ENCODE peak calls at places on chromosomes 11 and 22, in five cellular contexts. X, P, E, J and I are unnamed samples.

GRCh38 chr11:33936745-33937612 is 45.1 kb upstream of the LMO2 start:
- DNase-seq in X (no peak), P (no peak), E (no peak), J (peak), I (no peak)

GRCh38 chr11:112260490-112260889 is at the start of gene PLET1:
- DNase-seq in X (no peak), P (no peak), E (no peak), J (no peak), I (no peak)

GRCh38 chr11:8671242-8671641 is 11.2 kb downstream of the TRIM66 start:
- DNase-seq in X (no peak), P (peak), E (no peak), J (peak), I (peak)

GRCh38 chr11:106167085-106167484 is 89.6 kb downstream of the AASDHPPT start:
- DNase-seq in X (no peak), P (no peak), E (no peak), J (no peak), I (no peak)

GRCh38 chr11:83303358-83303757 is 17.2 kb upstream of the CCDC90B start:
- DNase-seq in X (no peak), P (no peak), E (no peak), J (no peak), I (no peak)

GRCh38 chr22:29700206-29700948 is 19.4 kb upstream of the CABP7 start:
- DNase-seq in X (no peak), P (no peak), E (no peak), J (peak), I (no peak)

GRCh38 chr11:130054966-130055365 is 14.7 kb upstream of the APLP2 start:
- DNase-seq in X (no peak), P (no peak), E (no peak), J (no peak), I (no peak)

GRCh38 chr11:30046211-30046945 is 29.5 kb upstream of the KCNA4 start:
- DNase-seq in X (no peak), P (no peak), E (no peak), J (no peak), I (no peak)

GRCh38 chr11:31445621-31446020 is 63.8 kb downstream of the IMMP1L start:
- DNase-seq in X (no peak), P (no peak), E (no peak), J (no peak), I (no peak)

GRCh38 chr11:117281869-117282268 is 9.3 kb upstream of the BACE1-AS start:
- DNase-seq in X (no peak), P (no peak), E (no peak), J (no peak), I (no peak)

GRCh38 chr11:60504219-60504618 is 11.0 kb upstream of the MS4A13 start:
- DNase-seq in X (no peak), P (no peak), E (peak), J (no peak), I (no peak)

GRCh38 chr11:10303558-10304363 is 1.1 kb upstream of the ADM start:
- DNase-seq in X (no peak), P (no peak), E (peak), J (peak), I (no peak)

GRCh38 chr11:15843309-15843857 is 513.0 kb downstream of the SOX6 start:
- DNase-seq in X (peak), P (no peak), E (no peak), J (peak), I (peak)

GRCh38 chr11:60318726-60319125 is 8.3 kb upstream of the MS4A6E start:
- DNase-seq in X (no peak), P (no peak), E (no peak), J (no peak), I (no peak)

GRCh38 chr22:23912293-23912903 is 18.2 kb downstream of the MIF start:
- DNase-seq in X (no peak), P (no peak), E (no peak), J (no peak), I (no peak)

GRCh38 chr22:19167106-19167869 is 11.2 kb downstream of the SLC25A1 start:
- DNase-seq in X (no peak), P (no peak), E (no peak), J (no peak), I (no peak)

GRCh38 chr22:28250036-28250695 is 331.1 kb upstream of the PITPNB start:
- DNase-seq in X (no peak), P (no peak), E (no peak), J (no peak), I (no peak)

GRCh38 chr11:121890377-121890776 is 225.6 kb downstream of the BLID start:
- DNase-seq in X (no peak), P (peak), E (peak), J (no peak), I (no peak)

GRCh38 chr22:25029181-25029580 is 76.7 kb downstream of the KIAA1671 start:
- DNase-seq in X (no peak), P (no peak), E (no peak), J (no peak), I (no peak)

GRCh38 chr11:34653851-34654490 is 33.1 kb downstream of the EHF start:
- DNase-seq in X (no peak), P (peak), E (peak), J (no peak), I (no peak)

GRCh38 chr22:26756675-26757293 is 99.4 kb downstream of the MIAT start:
- DNase-seq in X (peak), P (no peak), E (no peak), J (peak), I (peak)

GRCh38 chr22:48605856-48606255 is 1221.8 kb downstream of the BRD1 start:
- DNase-seq in X (no peak), P (no peak), E (no peak), J (no peak), I (no peak)

GRCh38 chr11:59802639-59803176 is 7.9 kb downstream of the MRPL16 start:
- DNase-seq in X (no peak), P (no peak), E (peak), J (peak), I (peak)

GRCh38 chr11:28346209-28346608 is 238.0 kb downstream of the METTL15 start:
- DNase-seq in X (no peak), P (no peak), E (peak), J (no peak), I (no peak)

GRCh38 chr22:46352691-46353386 is 17.3 kb downstream of the TRMU start:
- DNase-seq in X (peak), P (no peak), E (peak), J (no peak), I (no peak)

GRCh38 chr11:10605941-10606381 is 37.5 kb upstream of the LYVE1 start:
- DNase-seq in X (no peak), P (peak), E (no peak), J (peak), I (no peak)